ENCODE peak calls at places on chromosome 1, in six cellular contexts. One of them, this sample, is unnamed. For H3K4me1, the result is how much of the 10 kb centered on the place peaks cover.

GRCh38 chr1:234270581-234271242 is 102.5 kb upstream of the COA6 start:
- DNase-seq in left ventricle myocardium inferior: no peak
- DNase-seq in CD4-positive, alpha-beta memory T cell: no peak
- DNase-seq in right cardiac atrium: no peak
- DNase-seq in GM23338: no peak
- DNase-seq in vagina: peak
- DNase-seq in this sample: no peak

GRCh38 chr1:9297831-9298230 is 5.1 kb downstream of the SPSB1 start:
- DNase-seq in left ventricle myocardium inferior: no peak
- DNase-seq in CD4-positive, alpha-beta memory T cell: no peak
- DNase-seq in right cardiac atrium: no peak
- DNase-seq in GM23338: no peak
- DNase-seq in vagina: no peak
- DNase-seq in this sample: no peak

GRCh38 chr1:220880726-220881506 is 1.7 kb downstream of the HLX start:
- DNase-seq in left ventricle myocardium inferior: peak
- DNase-seq in CD4-positive, alpha-beta memory T cell: no peak
- DNase-seq in right cardiac atrium: peak
- DNase-seq in GM23338: peak
- DNase-seq in vagina: peak
- DNase-seq in this sample: no peak

GRCh38 chr1:60088620-60089155 is 15.1 kb upstream of the C1orf87 start:
- DNase-seq in left ventricle myocardium inferior: no peak
- DNase-seq in CD4-positive, alpha-beta memory T cell: no peak
- DNase-seq in right cardiac atrium: no peak
- DNase-seq in GM23338: peak
- DNase-seq in vagina: no peak
- DNase-seq in this sample: peak

GRCh38 chr1:14616997-14617396 is 18.5 kb downstream of the KAZN start:
- DNase-seq in left ventricle myocardium inferior: no peak
- DNase-seq in CD4-positive, alpha-beta memory T cell: no peak
- DNase-seq in right cardiac atrium: no peak
- DNase-seq in GM23338: no peak
- DNase-seq in vagina: no peak
- DNase-seq in this sample: no peak

GRCh38 chr1:23611601-23612327 is 52.5 kb upstream of the ID3 start:
- DNase-seq in left ventricle myocardium inferior: no peak
- DNase-seq in CD4-positive, alpha-beta memory T cell: peak
- DNase-seq in right cardiac atrium: no peak
- DNase-seq in GM23338: no peak
- DNase-seq in vagina: no peak
- DNase-seq in this sample: no peak

GRCh38 chr1:234925440-234926251 is 203.0 kb downstream of the TOMM20 start:
- DNase-seq in left ventricle myocardium inferior: no peak
- DNase-seq in CD4-positive, alpha-beta memory T cell: no peak
- DNase-seq in right cardiac atrium: no peak
- DNase-seq in GM23338: peak
- DNase-seq in vagina: peak
- DNase-seq in this sample: peak

GRCh38 chr1:39080884-39081265 is 54.7 kb downstream of the NDUFS5 start:
- DNase-seq in left ventricle myocardium inferior: no peak
- DNase-seq in CD4-positive, alpha-beta memory T cell: no peak
- DNase-seq in right cardiac atrium: peak
- DNase-seq in GM23338: peak
- DNase-seq in vagina: no peak
- DNase-seq in this sample: no peak

GRCh38 chr1:30764939-30765582 is 7.5 kb upstream of the LAPTM5 start:
- DNase-seq in left ventricle myocardium inferior: no peak
- DNase-seq in CD4-positive, alpha-beta memory T cell: no peak
- DNase-seq in right cardiac atrium: no peak
- DNase-seq in GM23338: no peak
- DNase-seq in vagina: no peak
- DNase-seq in this sample: no peak

GRCh38 chr1:31797216-31797615 is 18.6 kb downstream of the SPOCD1 start:
- DNase-seq in left ventricle myocardium inferior: no peak
- DNase-seq in CD4-positive, alpha-beta memory T cell: no peak
- DNase-seq in right cardiac atrium: no peak
- DNase-seq in GM23338: no peak
- DNase-seq in vagina: no peak
- DNase-seq in this sample: no peak

GRCh38 chr1:177181280-177181630 is 10.5 kb downstream of the BRINP2 start:
- DNase-seq in left ventricle myocardium inferior: no peak
- DNase-seq in CD4-positive, alpha-beta memory T cell: no peak
- DNase-seq in right cardiac atrium: peak
- DNase-seq in GM23338: peak
- DNase-seq in vagina: no peak
- DNase-seq in this sample: peak

GRCh38 chr1:188122646-188123045 is 1293.9 kb downstream of the PLA2G4A start:
- DNase-seq in left ventricle myocardium inferior: no peak
- DNase-seq in CD4-positive, alpha-beta memory T cell: no peak
- DNase-seq in right cardiac atrium: no peak
- DNase-seq in GM23338: no peak
- DNase-seq in vagina: no peak
- DNase-seq in this sample: no peak

GRCh38 chr1:35925741-35926140 is 5.2 kb upstream of the AGO3 start:
- DNase-seq in left ventricle myocardium inferior: peak
- DNase-seq in CD4-positive, alpha-beta memory T cell: no peak
- DNase-seq in right cardiac atrium: peak
- DNase-seq in GM23338: no peak
- DNase-seq in vagina: no peak
- DNase-seq in this sample: peak

GRCh38 chr1:27980216-27980820 is 20.5 kb downstream of the XKR8 start:
- DNase-seq in left ventricle myocardium inferior: no peak
- DNase-seq in CD4-positive, alpha-beta memory T cell: no peak
- DNase-seq in right cardiac atrium: no peak
- DNase-seq in GM23338: no peak
- DNase-seq in vagina: no peak
- DNase-seq in this sample: no peak

GRCh38 chr1:230868736-230869385 is 540 bp upstream of the C1orf198 start:
- DNase-seq in left ventricle myocardium inferior: peak
- DNase-seq in CD4-positive, alpha-beta memory T cell: peak
- DNase-seq in right cardiac atrium: peak
- DNase-seq in GM23338: peak
- DNase-seq in vagina: no peak
- DNase-seq in this sample: peak

GRCh38 chr1:196997428-196997827 is 20.1 kb downstream of the CFHR5 start:
- DNase-seq in left ventricle myocardium inferior: no peak
- DNase-seq in CD4-positive, alpha-beta memory T cell: no peak
- DNase-seq in right cardiac atrium: no peak
- DNase-seq in GM23338: peak
- DNase-seq in vagina: no peak
- DNase-seq in this sample: peak

GRCh38 chr1:63127376-63127775 is 195.0 kb upstream of the FOXD3 start:
- DNase-seq in left ventricle myocardium inferior: no peak
- DNase-seq in CD4-positive, alpha-beta memory T cell: no peak
- DNase-seq in right cardiac atrium: no peak
- DNase-seq in GM23338: no peak
- DNase-seq in vagina: no peak
- DNase-seq in this sample: no peak

GRCh38 chr1:235330918-235331285 is 2.5 kb downstream of the GGPS1 start:
- DNase-seq in left ventricle myocardium inferior: no peak
- DNase-seq in CD4-positive, alpha-beta memory T cell: no peak
- DNase-seq in right cardiac atrium: no peak
- DNase-seq in GM23338: no peak
- DNase-seq in vagina: no peak
- DNase-seq in this sample: no peak

GRCh38 chr1:159071970-159072582 is 4.5 kb downstream of the AIM2 start:
- DNase-seq in left ventricle myocardium inferior: no peak
- DNase-seq in CD4-positive, alpha-beta memory T cell: no peak
- DNase-seq in right cardiac atrium: no peak
- DNase-seq in GM23338: peak
- DNase-seq in vagina: no peak
- DNase-seq in this sample: peak

GRCh38 chr1:93692001-93692400 is 10.4 kb upstream of the BCAR3 start:
- DNase-seq in left ventricle myocardium inferior: no peak
- DNase-seq in CD4-positive, alpha-beta memory T cell: no peak
- DNase-seq in right cardiac atrium: no peak
- DNase-seq in GM23338: no peak
- DNase-seq in vagina: no peak
- DNase-seq in this sample: no peak

GRCh38 chr1:93692451-93692861 is 10.8 kb upstream of the BCAR3 start:
- DNase-seq in left ventricle myocardium inferior: no peak
- DNase-seq in CD4-positive, alpha-beta memory T cell: no peak
- DNase-seq in right cardiac atrium: no peak
- DNase-seq in GM23338: no peak
- DNase-seq in vagina: no peak
- DNase-seq in this sample: peak

GRCh38 chr1:93689521-93690223 is 8.0 kb upstream of the BCAR3 start:
- DNase-seq in left ventricle myocardium inferior: no peak
- DNase-seq in CD4-positive, alpha-beta memory T cell: no peak
- DNase-seq in right cardiac atrium: no peak
- DNase-seq in GM23338: peak
- DNase-seq in vagina: no peak
- DNase-seq in this sample: no peak

GRCh38 chr1:93690921-93691789 is 9.5 kb upstream of the BCAR3 start:
- DNase-seq in left ventricle myocardium inferior: no peak
- DNase-seq in CD4-positive, alpha-beta memory T cell: no peak
- DNase-seq in right cardiac atrium: no peak
- DNase-seq in GM23338: peak
- DNase-seq in vagina: no peak
- DNase-seq in this sample: no peak

DNA sequence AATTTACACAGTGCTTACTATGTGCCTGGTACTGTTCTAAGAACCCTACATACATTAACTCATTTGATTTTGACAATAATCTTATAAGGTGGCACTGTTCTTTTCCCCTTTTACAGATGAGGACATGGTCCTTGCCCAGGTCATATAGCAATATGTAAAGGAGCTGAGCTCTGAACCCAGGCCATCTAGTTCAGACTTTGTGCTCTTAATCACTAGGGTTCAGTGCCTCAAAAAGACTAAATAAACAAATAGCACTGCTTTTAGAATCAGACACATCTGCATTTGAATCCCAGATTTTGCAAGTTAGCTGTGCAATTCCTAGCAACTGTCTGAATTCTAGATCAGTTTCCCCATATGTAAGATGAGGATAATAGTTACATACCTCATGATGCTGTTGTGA is 8.7 kb upstream of the BCAR3 start:
- DNase-seq in left ventricle myocardium inferior: no peak
- DNase-seq in CD4-positive, alpha-beta memory T cell: no peak
- DNase-seq in right cardiac atrium: no peak
- DNase-seq in GM23338: no peak
- DNase-seq in vagina: no peak
- DNase-seq in this sample: no peak
- H3K4me1 ChIP-seq in left ventricle myocardium inferior: under half
- H3K4me1 ChIP-seq in CD4-positive, alpha-beta memory T cell: under half
- H3K4me1 ChIP-seq in right cardiac atrium: under half
- H3K4me1 ChIP-seq in GM23338: under half
- H3K4me1 ChIP-seq in vagina: under half
- H3K4me1 ChIP-seq in this sample: under half

DNA sequence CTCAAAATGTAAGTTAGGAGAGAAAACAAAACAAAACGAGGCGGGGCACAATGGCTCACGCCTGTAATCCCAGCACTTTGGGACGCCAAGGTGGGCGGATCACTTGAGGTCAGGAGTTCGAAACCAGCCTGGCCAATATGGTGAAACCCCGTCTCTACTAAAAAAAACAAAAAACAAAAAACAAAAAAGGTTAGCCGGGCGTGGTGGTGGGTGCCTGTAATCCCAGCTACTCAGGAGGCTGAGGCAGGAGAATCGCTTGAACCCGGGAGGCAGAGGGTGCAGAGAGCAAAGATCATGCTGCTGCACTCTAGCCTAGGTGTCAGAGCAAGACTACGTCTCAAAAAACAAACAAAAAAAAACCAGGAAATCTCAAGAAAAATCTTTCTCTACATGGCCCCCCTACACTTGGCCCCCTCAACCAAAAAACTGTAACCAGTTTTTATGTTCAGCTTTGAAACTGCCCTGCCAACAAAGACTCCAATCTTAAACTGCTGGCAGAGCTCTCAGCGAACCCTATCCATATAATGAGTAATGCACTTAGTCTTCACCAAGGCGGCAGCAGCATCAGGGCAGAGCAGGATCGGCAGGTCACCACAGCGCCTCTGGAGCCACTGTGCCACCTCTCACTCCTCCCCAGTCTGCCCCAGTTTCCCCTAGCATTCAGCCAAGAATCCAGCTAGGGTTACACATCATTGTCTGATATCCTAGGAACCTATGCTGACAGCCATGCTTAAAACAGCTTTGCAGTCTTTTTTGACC is 71.7 kb downstream of the JAK1 start:
- DNase-seq in left ventricle myocardium inferior: no peak
- DNase-seq in CD4-positive, alpha-beta memory T cell: no peak
- DNase-seq in right cardiac atrium: no peak
- DNase-seq in GM23338: no peak
- DNase-seq in vagina: no peak
- DNase-seq in this sample: no peak
- H3K4me1 ChIP-seq in left ventricle myocardium inferior: half or more
- H3K4me1 ChIP-seq in CD4-positive, alpha-beta memory T cell: half or more
- H3K4me1 ChIP-seq in right cardiac atrium: under half
- H3K4me1 ChIP-seq in GM23338: under half
- H3K4me1 ChIP-seq in vagina: half or more
- H3K4me1 ChIP-seq in this sample: half or more

GRCh38 chr1:40981702-40982448 is 2.4 kb downstream of the CTPS1 start:
- DNase-seq in left ventricle myocardium inferior: no peak
- DNase-seq in CD4-positive, alpha-beta memory T cell: no peak
- DNase-seq in right cardiac atrium: peak
- DNase-seq in GM23338: peak
- DNase-seq in vagina: no peak
- DNase-seq in this sample: peak
- H3K4me1 ChIP-seq in left ventricle myocardium inferior: under half
- H3K4me1 ChIP-seq in CD4-positive, alpha-beta memory T cell: under half
- H3K4me1 ChIP-seq in right cardiac atrium: under half
- H3K4me1 ChIP-seq in GM23338: under half
- H3K4me1 ChIP-seq in vagina: half or more
- H3K4me1 ChIP-seq in this sample: half or more

GRCh38 chr1:160105155-160105554 is 6.7 kb upstream of the IGSF8 start:
- DNase-seq in left ventricle myocardium inferior: no peak
- DNase-seq in CD4-positive, alpha-beta memory T cell: no peak
- DNase-seq in right cardiac atrium: no peak
- DNase-seq in GM23338: no peak
- DNase-seq in vagina: no peak
- DNase-seq in this sample: no peak
- H3K4me1 ChIP-seq in left ventricle myocardium inferior: under half
- H3K4me1 ChIP-seq in CD4-positive, alpha-beta memory T cell: under half
- H3K4me1 ChIP-seq in right cardiac atrium: under half
- H3K4me1 ChIP-seq in GM23338: under half
- H3K4me1 ChIP-seq in vagina: under half
- H3K4me1 ChIP-seq in this sample: under half

GRCh38 chr1:156101880-156102279 is 12.6 kb upstream of the LMNA start:
- DNase-seq in left ventricle myocardium inferior: peak
- DNase-seq in CD4-positive, alpha-beta memory T cell: no peak
- DNase-seq in right cardiac atrium: no peak
- DNase-seq in GM23338: no peak
- DNase-seq in vagina: no peak
- DNase-seq in this sample: no peak
- H3K4me1 ChIP-seq in left ventricle myocardium inferior: half or more
- H3K4me1 ChIP-seq in CD4-positive, alpha-beta memory T cell: half or more
- H3K4me1 ChIP-seq in right cardiac atrium: under half
- H3K4me1 ChIP-seq in GM23338: under half
- H3K4me1 ChIP-seq in vagina: half or more
- H3K4me1 ChIP-seq in this sample: half or more

DNA sequence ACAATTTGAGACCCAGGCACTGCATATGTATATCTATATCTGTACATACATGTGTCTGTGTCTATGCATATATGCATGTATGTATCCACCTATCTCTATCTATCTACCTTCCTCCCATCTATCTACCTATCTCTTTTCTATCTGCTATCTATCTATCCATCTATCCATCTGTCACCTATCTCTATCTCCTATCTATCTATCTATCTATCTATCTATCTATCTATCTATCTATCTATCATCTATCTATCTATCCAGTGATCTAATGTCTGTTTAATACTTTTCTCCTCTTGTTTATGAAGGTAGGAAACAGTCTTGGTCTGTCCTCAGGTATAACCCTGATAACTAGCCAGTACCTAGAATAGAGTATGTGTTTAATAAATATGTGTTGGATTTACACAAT is 25.9 kb downstream of the TNNT2 start:
- DNase-seq in left ventricle myocardium inferior: no peak
- DNase-seq in CD4-positive, alpha-beta memory T cell: no peak
- DNase-seq in right cardiac atrium: no peak
- DNase-seq in GM23338: no peak
- DNase-seq in vagina: no peak
- DNase-seq in this sample: no peak
- H3K4me1 ChIP-seq in left ventricle myocardium inferior: under half
- H3K4me1 ChIP-seq in CD4-positive, alpha-beta memory T cell: under half
- H3K4me1 ChIP-seq in right cardiac atrium: under half
- H3K4me1 ChIP-seq in GM23338: under half
- H3K4me1 ChIP-seq in vagina: under half
- H3K4me1 ChIP-seq in this sample: under half